ENCODE peak calls at places on chromosome 17, in nine cellular contexts. One of them, this sample, is unnamed.
A peak's percentile ranks its signal among the peaks of the same experiment; 100 is the strongest.

GRCh38 chr17:50640701-50641338 is 6.1 kb downstream of the ABCC3 start:
- DNase-seq in IMR-90: no peak
- DNase-seq in left lung: peak; percentile 77
- DNase-seq in prostate gland: no peak
- DNase-seq in brain microvascular endothelial cell: no peak
- DNase-seq in lung: no peak
- DNase-seq in mucosa of descending colon: peak; percentile 50
- DNase-seq in lower lobe of right lung: no peak
- DNase-seq in cardiac muscle cell: peak; percentile 46
- DNase-seq in this sample: peak; percentile 46

GRCh38 chr17:47267354-47267828 is 13.8 kb downstream of the ITGB3 start:
- DNase-seq in IMR-90: peak; percentile 94
- DNase-seq in left lung: no peak
- DNase-seq in prostate gland: no peak
- DNase-seq in brain microvascular endothelial cell: peak; percentile 97
- DNase-seq in lung: no peak
- DNase-seq in mucosa of descending colon: no peak
- DNase-seq in lower lobe of right lung: no peak
- DNase-seq in cardiac muscle cell: peak; percentile 72
- DNase-seq in this sample: peak; percentile 42

GRCh38 chr17:61405686-61406542 is 6.3 kb downstream of the TBX2 start:
- DNase-seq in IMR-90: peak; percentile 27
- DNase-seq in left lung: peak; percentile 30
- DNase-seq in prostate gland: no peak
- DNase-seq in brain microvascular endothelial cell: no peak
- DNase-seq in lung: no peak
- DNase-seq in mucosa of descending colon: peak; percentile 35
- DNase-seq in lower lobe of right lung: peak; percentile 46
- DNase-seq in cardiac muscle cell: no peak
- DNase-seq in this sample: no peak

GRCh38 chr17:74128456-74128855 is 75.0 kb upstream of the RPL38 start:
- DNase-seq in IMR-90: no peak
- DNase-seq in left lung: no peak
- DNase-seq in prostate gland: no peak
- DNase-seq in brain microvascular endothelial cell: no peak
- DNase-seq in lung: no peak
- DNase-seq in mucosa of descending colon: no peak
- DNase-seq in lower lobe of right lung: no peak
- DNase-seq in cardiac muscle cell: no peak
- DNase-seq in this sample: no peak

GRCh38 chr17:59547131-59547915 is 18.1 kb upstream of the DHX40 start:
- DNase-seq in IMR-90: no peak
- DNase-seq in left lung: no peak
- DNase-seq in prostate gland: no peak
- DNase-seq in brain microvascular endothelial cell: no peak
- DNase-seq in lung: no peak
- DNase-seq in mucosa of descending colon: no peak
- DNase-seq in lower lobe of right lung: no peak
- DNase-seq in cardiac muscle cell: peak; percentile 43
- DNase-seq in this sample: no peak

GRCh38 chr17:58528443-58528842 is 14.0 kb upstream of the MTMR4 start:
- DNase-seq in IMR-90: no peak
- DNase-seq in left lung: no peak
- DNase-seq in prostate gland: no peak
- DNase-seq in brain microvascular endothelial cell: no peak
- DNase-seq in lung: no peak
- DNase-seq in mucosa of descending colon: no peak
- DNase-seq in lower lobe of right lung: no peak
- DNase-seq in cardiac muscle cell: no peak
- DNase-seq in this sample: no peak

GRCh38 chr17:28857848-28858360 is 3.1 kb downstream of the ERAL1 start:
- DNase-seq in IMR-90: no peak
- DNase-seq in left lung: no peak
- DNase-seq in prostate gland: no peak
- DNase-seq in brain microvascular endothelial cell: no peak
- DNase-seq in lung: no peak
- DNase-seq in mucosa of descending colon: no peak
- DNase-seq in lower lobe of right lung: no peak
- DNase-seq in cardiac muscle cell: no peak
- DNase-seq in this sample: no peak

GRCh38 chr17:21126645-21127507 is at the start of gene DHRS7B:
- DNase-seq in IMR-90: peak; percentile 88
- DNase-seq in left lung: peak; percentile 96
- DNase-seq in prostate gland: peak; percentile 97
- DNase-seq in brain microvascular endothelial cell: peak; percentile 89
- DNase-seq in lung: peak; percentile 97
- DNase-seq in mucosa of descending colon: peak; percentile 97
- DNase-seq in lower lobe of right lung: peak; percentile 96
- DNase-seq in cardiac muscle cell: peak; percentile 91
- DNase-seq in this sample: peak; percentile 97

GRCh38 chr17:1153795-1154546 is 25.8 kb downstream of the ABR start:
- DNase-seq in IMR-90: peak; percentile 67
- DNase-seq in left lung: peak; percentile 54
- DNase-seq in prostate gland: no peak
- DNase-seq in brain microvascular endothelial cell: peak; percentile 50
- DNase-seq in lung: peak; percentile 36
- DNase-seq in mucosa of descending colon: peak; percentile 68
- DNase-seq in lower lobe of right lung: peak; percentile 61
- DNase-seq in cardiac muscle cell: peak; percentile 92
- DNase-seq in this sample: peak; percentile 40

GRCh38 chr17:82645516-82645915 is 2.7 kb downstream of the WDR45B start:
- DNase-seq in IMR-90: peak; percentile 50
- DNase-seq in left lung: no peak
- DNase-seq in prostate gland: no peak
- DNase-seq in brain microvascular endothelial cell: no peak
- DNase-seq in lung: no peak
- DNase-seq in mucosa of descending colon: no peak
- DNase-seq in lower lobe of right lung: peak; percentile 45
- DNase-seq in cardiac muscle cell: no peak
- DNase-seq in this sample: peak; percentile 40

GRCh38 chr17:61075988-61076387 is 323.7 kb upstream of the TBX2 start:
- DNase-seq in IMR-90: no peak
- DNase-seq in left lung: no peak
- DNase-seq in prostate gland: no peak
- DNase-seq in brain microvascular endothelial cell: no peak
- DNase-seq in lung: no peak
- DNase-seq in mucosa of descending colon: no peak
- DNase-seq in lower lobe of right lung: no peak
- DNase-seq in cardiac muscle cell: no peak
- DNase-seq in this sample: no peak

GRCh38 chr17:74961657-74962360 is 10.8 kb downstream of the HID1 start:
- DNase-seq in IMR-90: peak; percentile 82
- DNase-seq in left lung: peak; percentile 85
- DNase-seq in prostate gland: peak; percentile 88
- DNase-seq in brain microvascular endothelial cell: peak; percentile 78
- DNase-seq in lung: peak; percentile 91
- DNase-seq in mucosa of descending colon: peak; percentile 79
- DNase-seq in lower lobe of right lung: peak; percentile 88
- DNase-seq in cardiac muscle cell: peak; percentile 92
- DNase-seq in this sample: peak; percentile 91

GRCh38 chr17:57506253-57506911 is 238.7 kb downstream of the CCDC182 start:
- DNase-seq in IMR-90: no peak
- DNase-seq in left lung: no peak
- DNase-seq in prostate gland: no peak
- DNase-seq in brain microvascular endothelial cell: no peak
- DNase-seq in lung: no peak
- DNase-seq in mucosa of descending colon: no peak
- DNase-seq in lower lobe of right lung: no peak
- DNase-seq in cardiac muscle cell: no peak
- DNase-seq in this sample: no peak

GRCh38 chr17:31293586-31293985 is 3.5 kb downstream of the OMG start:
- DNase-seq in IMR-90: no peak
- DNase-seq in left lung: no peak
- DNase-seq in prostate gland: no peak
- DNase-seq in brain microvascular endothelial cell: no peak
- DNase-seq in lung: no peak
- DNase-seq in mucosa of descending colon: no peak
- DNase-seq in lower lobe of right lung: no peak
- DNase-seq in cardiac muscle cell: no peak
- DNase-seq in this sample: no peak

GRCh38 chr17:73624496-73624988 is 19.7 kb downstream of the SDK2 start:
- DNase-seq in IMR-90: no peak
- DNase-seq in left lung: no peak
- DNase-seq in prostate gland: no peak
- DNase-seq in brain microvascular endothelial cell: no peak
- DNase-seq in lung: no peak
- DNase-seq in mucosa of descending colon: peak; percentile 4
- DNase-seq in lower lobe of right lung: no peak
- DNase-seq in cardiac muscle cell: no peak
- DNase-seq in this sample: peak; percentile 87

DNA sequence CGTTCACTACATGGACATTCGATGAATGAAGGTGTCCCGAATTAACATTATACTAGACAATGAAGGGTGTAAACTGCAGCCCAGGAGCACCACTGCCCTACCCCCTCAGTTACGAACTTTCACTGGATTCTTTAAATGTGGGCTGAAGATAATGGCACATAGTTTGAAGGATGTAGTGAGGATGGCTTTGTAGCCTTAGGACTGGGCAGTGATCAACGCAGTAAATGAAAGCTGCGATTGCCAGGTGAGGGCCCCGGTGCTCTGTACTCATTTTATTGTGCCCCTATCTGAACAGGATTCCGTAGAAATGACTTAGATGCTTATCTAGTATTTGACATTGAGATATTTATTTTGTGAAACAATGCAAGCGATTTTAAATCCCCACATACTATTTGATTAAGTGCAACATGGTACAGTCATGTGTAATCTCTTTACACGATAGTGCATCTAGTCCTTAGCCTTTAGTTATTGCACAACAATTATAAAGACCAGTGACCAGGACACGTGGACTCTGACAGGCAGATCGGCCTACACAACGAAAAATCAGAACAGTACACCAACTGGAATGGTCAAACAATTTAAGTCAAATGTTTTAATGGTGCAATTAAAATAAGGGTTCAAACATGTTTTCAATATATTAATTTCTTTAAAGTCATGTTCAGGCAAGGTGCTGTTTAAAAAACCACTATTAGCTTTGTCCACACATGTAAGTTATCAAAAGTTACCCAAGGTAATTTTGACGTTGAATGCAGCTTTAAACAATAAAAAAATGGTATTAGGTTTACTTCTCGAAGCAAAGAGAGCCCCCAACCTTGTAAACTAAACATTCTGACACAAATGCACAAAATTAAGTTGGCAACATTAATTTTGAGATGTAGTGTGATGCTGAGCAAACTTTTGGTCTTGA is 17.4 kb upstream of the ERN1 start:
- DNase-seq in IMR-90: no peak
- DNase-seq in left lung: no peak
- DNase-seq in prostate gland: no peak
- DNase-seq in brain microvascular endothelial cell: no peak
- DNase-seq in lung: no peak
- DNase-seq in mucosa of descending colon: no peak
- DNase-seq in lower lobe of right lung: no peak
- DNase-seq in cardiac muscle cell: peak; percentile 51
- DNase-seq in this sample: no peak
- H3K4me3 ChIP-seq in IMR-90: peak overlapping the region; percentile 56
- H3K4me3 ChIP-seq in left lung: peak overlapping the region; percentile 66
- H3K4me3 ChIP-seq in prostate gland: peak overlapping the region; percentile 68
- H3K4me3 ChIP-seq in brain microvascular endothelial cell: peak overlapping the region; percentile 86
- H3K4me3 ChIP-seq in lung: peak overlapping the region; percentile 45
- H3K4me3 ChIP-seq in mucosa of descending colon: no peak overlapping the region
- H3K4me3 ChIP-seq in lower lobe of right lung: peak overlapping the region; percentile 92
- H3K4me3 ChIP-seq in cardiac muscle cell: peak overlapping the region; percentile 45
- H3K4me3 ChIP-seq in this sample: peak overlapping the region; percentile 81

DNA sequence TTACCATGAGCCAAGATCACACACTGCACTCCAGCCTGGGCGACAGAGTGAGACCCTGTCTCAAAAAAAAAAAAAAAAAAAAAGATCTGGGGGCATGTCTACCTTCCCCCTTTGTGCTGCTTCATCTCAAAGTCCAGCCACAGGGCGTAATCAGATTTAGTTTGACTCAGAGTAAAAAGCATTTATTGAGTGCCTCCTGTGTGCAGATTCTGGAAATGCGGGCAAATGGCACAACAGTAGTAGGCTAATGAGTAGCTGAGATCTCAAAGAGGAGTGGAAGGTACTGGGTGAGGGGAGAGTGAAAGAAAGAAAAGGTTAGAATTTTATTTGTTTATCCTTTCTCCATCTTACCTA is 9.1 kb upstream of the NR1D1 start:
- DNase-seq in IMR-90: no peak
- DNase-seq in left lung: no peak
- DNase-seq in prostate gland: no peak
- DNase-seq in brain microvascular endothelial cell: no peak
- DNase-seq in lung: no peak
- DNase-seq in mucosa of descending colon: no peak
- DNase-seq in lower lobe of right lung: no peak
- DNase-seq in cardiac muscle cell: no peak
- DNase-seq in this sample: peak; percentile 38
- TF ChIP-seq CTCF in IMR-90: peak; percentile 19
- TF ChIP-seq CTCF in left lung: no peak
- TF ChIP-seq CTCF in prostate gland: no peak
- TF ChIP-seq CTCF in brain microvascular endothelial cell: peak; percentile 31
- TF ChIP-seq CTCF in lung: no peak
- TF ChIP-seq CTCF in mucosa of descending colon: no peak
- TF ChIP-seq CTCF in lower lobe of right lung: no peak
- TF ChIP-seq CTCF in cardiac muscle cell: peak; percentile 30
- TF ChIP-seq CTCF in this sample: no peak

DNA sequence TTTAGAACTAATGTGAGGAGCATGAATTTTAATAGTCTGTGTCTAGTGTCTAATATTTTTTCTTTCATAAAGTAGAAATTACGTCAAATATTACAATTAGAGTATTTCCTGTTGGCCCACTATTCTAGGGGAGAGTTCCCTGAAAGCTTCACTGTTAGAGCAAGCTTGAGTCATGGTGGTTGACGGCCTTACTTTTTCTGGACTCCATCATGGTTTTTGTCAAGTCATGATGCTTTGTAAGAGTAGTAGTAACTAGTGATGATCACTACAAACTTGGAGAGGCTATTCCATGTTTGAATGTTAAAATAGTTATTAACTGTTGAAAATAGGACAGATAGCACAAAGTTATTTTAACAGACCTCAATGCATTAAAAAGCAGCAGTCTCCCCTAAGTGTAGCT is 1.7 kb downstream of the PSMD11 start:
- DNase-seq in IMR-90: peak; percentile 57
- DNase-seq in left lung: no peak
- DNase-seq in prostate gland: no peak
- DNase-seq in brain microvascular endothelial cell: peak; percentile 28
- DNase-seq in lung: no peak
- DNase-seq in mucosa of descending colon: no peak
- DNase-seq in lower lobe of right lung: no peak
- DNase-seq in cardiac muscle cell: peak; percentile 42
- DNase-seq in this sample: peak; percentile 51
- H3K4me3 ChIP-seq in IMR-90: no peak overlapping the region
- H3K4me3 ChIP-seq in left lung: peak overlapping the region; percentile 100
- H3K4me3 ChIP-seq in prostate gland: no peak overlapping the region
- H3K4me3 ChIP-seq in brain microvascular endothelial cell: peak overlapping the region; percentile 75
- H3K4me3 ChIP-seq in lung: no peak overlapping the region
- H3K4me3 ChIP-seq in mucosa of descending colon: no peak overlapping the region
- H3K4me3 ChIP-seq in lower lobe of right lung: peak overlapping the region; percentile 100
- H3K4me3 ChIP-seq in cardiac muscle cell: peak overlapping the region; percentile 96
- H3K4me3 ChIP-seq in this sample: peak overlapping the region; percentile 96

DNA sequence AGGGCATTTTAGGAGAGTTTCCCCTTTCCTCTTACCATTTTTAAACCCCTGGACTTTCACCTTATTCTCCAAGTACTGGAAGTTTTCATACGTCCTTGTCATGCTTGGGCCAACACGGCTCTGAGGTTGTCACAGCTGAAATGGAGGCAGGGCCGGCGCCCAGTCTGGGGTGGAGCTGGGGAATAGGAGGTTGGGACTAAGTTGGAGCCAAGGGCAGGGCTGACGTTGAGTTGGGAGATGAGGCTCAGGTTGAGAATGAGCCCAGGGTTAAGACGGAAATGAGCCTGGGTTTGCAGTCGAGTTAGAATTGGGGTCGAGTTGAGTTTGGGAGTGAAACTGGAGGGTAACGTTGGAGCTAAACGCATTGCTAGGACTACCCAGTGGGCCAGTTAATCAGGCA is 1.3 kb downstream of the CLEC10A start:
- DNase-seq in IMR-90: no peak
- DNase-seq in left lung: no peak
- DNase-seq in prostate gland: no peak
- DNase-seq in brain microvascular endothelial cell: no peak
- DNase-seq in lung: no peak
- DNase-seq in mucosa of descending colon: no peak
- DNase-seq in lower lobe of right lung: no peak
- DNase-seq in cardiac muscle cell: no peak
- DNase-seq in this sample: no peak
- TF ChIP-seq CTCF in IMR-90: no peak
- TF ChIP-seq CTCF in left lung: no peak
- TF ChIP-seq CTCF in prostate gland: no peak
- TF ChIP-seq CTCF in brain microvascular endothelial cell: no peak
- TF ChIP-seq CTCF in lung: no peak
- TF ChIP-seq CTCF in mucosa of descending colon: no peak
- TF ChIP-seq CTCF in lower lobe of right lung: no peak
- TF ChIP-seq CTCF in cardiac muscle cell: no peak
- TF ChIP-seq CTCF in this sample: no peak

This sample was measured in epithelial cell of esophagus.